ENCODE peak calls at places on chromosomes 4 and X, in four cellular contexts. One of them, this sample, is unnamed.

GRCh38 chr4:124710253-124710849 is 2.2 kb downstream of the ANKRD50 start:
- DNase-seq in testis: no peak
- DNase-seq in A549: no peak
- DNase-seq in breast epithelium: no peak
- DNase-seq in this sample: no peak

GRCh38 chr4:827209-828081 is 1.5 kb upstream of the CPLX1 start:
- DNase-seq in testis: no peak
- DNase-seq in breast epithelium: peak
- DNase-seq in A549: no peak
- DNase-seq in this sample: no peak

GRCh38 chr4:78424456-78424855 is 127.1 kb upstream of the ANXA3 start:
- DNase-seq in A549: peak
- DNase-seq in breast epithelium: no peak
- DNase-seq in testis: no peak
- DNase-seq in this sample: no peak

GRCh38 chr4:169823685-169824084 is 65.9 kb upstream of the HPF1 start:
- DNase-seq in breast epithelium: no peak
- DNase-seq in A549: peak
- DNase-seq in testis: peak
- DNase-seq in this sample: no peak

GRCh38 chr4:110854021-110854678 is 231.3 kb upstream of the PITX2 start:
- DNase-seq in A549: peak
- DNase-seq in testis: no peak
- DNase-seq in breast epithelium: no peak
- DNase-seq in this sample: no peak

GRCh38 chrX:88991583-88992132 is 244.6 kb downstream of the CPXCR1 start:
- DNase-seq in breast epithelium: no peak
- DNase-seq in A549: no peak
- DNase-seq in testis: no peak
- DNase-seq in this sample: no peak

GRCh38 chrX:150475466-150475865 is 93.0 kb upstream of the MTM1 start:
- DNase-seq in testis: no peak
- DNase-seq in breast epithelium: no peak
- DNase-seq in A549: no peak
- DNase-seq in this sample: no peak

GRCh38 chr4:112910109-112910736 is 139.2 kb upstream of the ANK2 start:
- DNase-seq in testis: no peak
- DNase-seq in breast epithelium: no peak
- DNase-seq in A549: no peak
- DNase-seq in this sample: no peak

GRCh38 chrX:40496728-40497127 is 84.0 kb upstream of the ATP6AP2 start:
- DNase-seq in A549: no peak
- DNase-seq in breast epithelium: no peak
- DNase-seq in testis: no peak
- DNase-seq in this sample: no peak

GRCh38 chrX:140157611-140158010 is 192.3 kb upstream of the CXorf66 start:
- DNase-seq in A549: no peak
- DNase-seq in testis: no peak
- DNase-seq in breast epithelium: no peak
- DNase-seq in this sample: no peak

GRCh38 chr4:5366421-5366820 is 315.1 kb downstream of the STK32B start:
- DNase-seq in testis: no peak
- DNase-seq in breast epithelium: no peak
- DNase-seq in A549: peak
- DNase-seq in this sample: no peak

GRCh38 chr4:13627606-13628301 is at the start of gene BOD1L1:
- DNase-seq in testis: peak
- DNase-seq in breast epithelium: peak
- DNase-seq in A549: peak
- DNase-seq in this sample: peak
- TF ChIP-seq CTCF in testis: no peak
- TF ChIP-seq CTCF in breast epithelium: no peak
- TF ChIP-seq CTCF in A549: peak
- TF ChIP-seq CTCF in this sample: no peak

GRCh38 chr4:2537011-2537830 is 774 bp downstream of the FAM193A start:
- DNase-seq in A549: peak
- DNase-seq in testis: peak
- DNase-seq in breast epithelium: peak
- DNase-seq in this sample: peak
- TF ChIP-seq POLR2A in A549: no peak
- TF ChIP-seq POLR2A in testis: no peak
- TF ChIP-seq POLR2A in breast epithelium: no peak
- TF ChIP-seq POLR2A in this sample: no peak

GRCh38 chr4:133152330-133152791 is 3.3 kb downstream of the PCDH10 start:
- DNase-seq in testis: no peak
- DNase-seq in A549: no peak
- DNase-seq in breast epithelium: no peak
- DNase-seq in this sample: no peak

GRCh38 chr4:133151301-133151680 is 2.2 kb downstream of the PCDH10 start:
- DNase-seq in testis: no peak
- DNase-seq in A549: peak
- DNase-seq in breast epithelium: no peak
- DNase-seq in this sample: no peak

GRCh38 chr4:133150643-133151300 is 1.7 kb downstream of the PCDH10 start:
- DNase-seq in testis: no peak
- DNase-seq in A549: peak
- DNase-seq in breast epithelium: no peak
- DNase-seq in this sample: no peak

GRCh38 chr4:133152801-133153526 is 3.9 kb downstream of the PCDH10 start:
- DNase-seq in breast epithelium: no peak
- DNase-seq in A549: no peak
- DNase-seq in testis: no peak
- DNase-seq in this sample: no peak

DNA sequence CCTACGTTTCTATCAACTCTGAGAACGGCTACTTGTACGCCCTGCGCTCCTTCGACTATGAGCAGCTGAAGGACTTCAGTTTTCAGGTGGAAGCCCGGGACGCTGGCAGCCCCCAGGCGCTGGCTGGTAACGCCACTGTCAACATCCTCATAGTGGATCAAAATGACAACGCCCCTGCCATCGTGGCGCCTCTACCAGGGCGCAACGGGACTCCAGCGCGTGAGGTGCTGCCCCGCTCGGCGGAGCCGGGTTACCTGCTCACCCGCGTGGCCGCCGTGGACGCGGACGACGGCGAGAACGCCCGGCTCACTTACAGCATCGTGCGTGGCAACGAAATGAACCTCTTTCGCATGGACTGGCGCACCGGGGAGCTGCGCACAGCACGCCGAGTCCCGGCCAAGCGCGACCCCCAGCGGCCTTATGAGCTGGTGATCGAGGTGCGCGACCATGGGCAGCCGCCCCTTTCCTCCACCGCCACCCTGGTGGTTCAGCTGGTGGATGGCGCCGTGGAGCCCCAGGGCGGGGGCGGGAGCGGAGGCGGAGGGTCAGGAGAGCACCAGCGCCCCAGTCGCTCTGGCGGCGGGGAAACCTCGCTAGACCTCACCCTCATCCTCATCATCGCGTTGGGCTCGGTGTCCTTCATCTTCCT is 2.7 kb downstream of the PCDH10 start:
- DNase-seq in breast epithelium: no peak
- DNase-seq in testis: no peak
- DNase-seq in A549: peak
- DNase-seq in this sample: no peak
- TF ChIP-seq CTCF in breast epithelium: no peak
- TF ChIP-seq CTCF in testis: no peak
- TF ChIP-seq CTCF in A549: no peak
- TF ChIP-seq CTCF in this sample: no peak

DNA sequence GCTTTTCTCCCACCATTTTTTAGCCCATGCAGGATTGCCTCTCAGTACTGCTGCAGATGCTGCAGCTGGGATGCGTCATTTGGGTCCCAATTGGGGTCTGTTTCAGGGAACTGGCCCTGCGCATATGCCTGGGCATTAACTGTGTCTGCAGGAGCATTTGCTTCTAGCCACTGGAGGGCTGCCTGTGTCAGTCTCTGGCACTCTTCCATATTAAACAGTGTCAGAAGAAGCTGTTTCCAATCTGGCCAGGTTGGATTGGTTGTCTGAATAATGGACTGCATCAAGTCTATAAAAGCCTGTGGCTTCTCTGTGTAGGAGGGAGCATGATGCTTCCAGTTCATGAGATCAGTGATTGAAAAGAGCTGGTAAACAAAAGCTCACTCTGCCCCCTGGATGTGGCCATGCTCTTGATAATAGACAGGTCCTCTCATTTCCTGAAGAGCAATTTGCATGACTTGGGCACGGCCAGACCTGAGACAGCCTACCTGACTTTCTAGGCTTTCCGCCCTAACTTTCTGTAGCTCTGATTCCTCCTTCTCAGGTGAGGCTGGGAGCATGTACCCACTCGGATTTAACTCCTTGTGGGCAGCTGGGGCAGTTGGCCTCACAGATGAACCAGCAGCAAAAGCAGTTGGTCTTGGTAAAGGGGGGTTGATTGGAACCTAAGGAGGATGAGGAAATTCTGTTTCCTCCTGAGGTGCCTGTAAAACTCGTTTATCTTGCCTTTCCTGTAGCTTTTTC is 29.2 kb downstream of the SULT1E1 start:
- DNase-seq in breast epithelium: no peak
- DNase-seq in testis: no peak
- DNase-seq in A549: peak
- DNase-seq in this sample: no peak
- TF ChIP-seq POLR2A in breast epithelium: no peak
- TF ChIP-seq POLR2A in testis: no peak
- TF ChIP-seq POLR2A in A549: no peak
- TF ChIP-seq POLR2A in this sample: no peak

DNA sequence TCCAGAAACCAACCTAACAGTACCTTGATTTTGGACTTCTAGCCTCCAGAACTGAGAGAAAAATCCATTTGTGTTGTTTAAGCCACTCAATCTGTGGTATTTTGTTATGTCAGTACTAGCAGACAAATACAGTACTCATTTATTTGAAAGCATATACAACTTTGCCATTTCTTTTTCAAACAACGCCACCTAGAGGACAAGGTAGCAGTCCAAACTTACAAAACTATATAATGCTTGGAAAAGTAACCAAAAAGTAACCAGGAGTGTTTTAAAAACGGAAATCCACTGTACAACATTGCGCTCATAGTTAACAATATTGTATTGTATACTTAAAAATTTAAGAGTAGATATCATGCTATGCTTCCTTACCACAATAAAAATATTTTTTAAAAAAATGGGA is 37.0 kb upstream of the FGF13 start:
- DNase-seq in breast epithelium: no peak
- DNase-seq in A549: peak
- DNase-seq in testis: no peak
- DNase-seq in this sample: no peak
- TF ChIP-seq CTCF in breast epithelium: no peak
- TF ChIP-seq CTCF in A549: peak
- TF ChIP-seq CTCF in testis: peak
- TF ChIP-seq CTCF in this sample: no peak